ENCODE peak calls at places on chromosomes 3 and 15, in seven cellular contexts. X, I, T, G, E, W and N are unnamed samples.

GRCh38 chr3:188052229-188052965 is 101.6 kb upstream of the LPP start:
- DNase-seq in X (peak), I (peak), T (peak), G (peak), E (peak), W (peak), N (peak)

GRCh38 chr3:100969557-100969916 is 23.7 kb downstream of the ABI3BP start:
- DNase-seq in X (no peak), I (no peak), T (no peak), G (no peak), E (no peak), W (no peak), N (no peak)

GRCh38 chr3:167750273-167750971 is 14.9 kb downstream of the SERPINI1 start:
- DNase-seq in X (no peak), I (no peak), T (no peak), G (no peak), E (no peak), W (no peak), N (peak)

GRCh38 chr3:28244471-28244870 is 3.1 kb downstream of the CMC1 start:
- DNase-seq in X (peak), I (peak), T (no peak), G (no peak), E (peak), W (no peak), N (no peak)

GRCh38 chr3:104133004-104133403 is 1233.7 kb upstream of the ALCAM start:
- DNase-seq in X (no peak), I (no peak), T (no peak), G (no peak), E (no peak), W (no peak), N (no peak)

GRCh38 chr3:125443923-125444322 is 68.8 kb upstream of the ZNF148 start:
- DNase-seq in X (no peak), I (no peak), T (no peak), G (peak), E (no peak), W (no peak), N (peak)

GRCh38 chr3:56878046-56878445 is 76.3 kb upstream of the ARHGEF3 start:
- DNase-seq in X (no peak), I (no peak), T (no peak), G (no peak), E (no peak), W (no peak), N (peak)

GRCh38 chr3:126781406-126781805 is 77.4 kb downstream of the CHCHD6 start:
- DNase-seq in X (no peak), I (no peak), T (no peak), G (no peak), E (no peak), W (no peak), N (no peak)

GRCh38 chr3:16060358-16060852 is 114.1 kb upstream of the GALNT15 start:
- DNase-seq in X (no peak), I (no peak), T (peak), G (peak), E (peak), W (peak), N (peak)

GRCh38 chr3:40387001-40387894 is at the start of gene ENTPD3:
- DNase-seq in X (peak), I (no peak), T (no peak), G (peak), E (no peak), W (peak), N (no peak)

GRCh38 chr3:127979473-127979872 is 64.4 kb downstream of the KBTBD12 start:
- DNase-seq in X (no peak), I (no peak), T (no peak), G (no peak), E (no peak), W (no peak), N (no peak)

GRCh38 chr3:140441006-140441405 is 236.9 kb upstream of the TRIM42 start:
- DNase-seq in X (no peak), I (no peak), T (no peak), G (peak), E (no peak), W (peak), N (peak)

GRCh38 chr3:49745986-49746385 is 22.2 kb upstream of the GMPPB start:
- DNase-seq in X (no peak), I (no peak), T (no peak), G (peak), E (no peak), W (no peak), N (peak)

GRCh38 chr3:82000773-82001172 is 239.3 kb upstream of the GBE1 start:
- DNase-seq in X (no peak), I (no peak), T (no peak), G (no peak), E (no peak), W (no peak), N (no peak)

GRCh38 chr15:77064539-77065308 is 6.2 kb downstream of the TSPAN3 start:
- DNase-seq in X (no peak), I (no peak), T (no peak), G (peak), E (no peak), W (peak), N (peak)

GRCh38 chr3:136862611-136862951 is 573 bp downstream of the NCK1 start:
- DNase-seq in X (no peak), I (peak), T (peak), G (peak), E (peak), W (peak), N (peak)

GRCh38 chr3:138898301-138898700 is 48.6 kb downstream of the FOXL2 start:
- DNase-seq in X (no peak), I (no peak), T (no peak), G (no peak), E (no peak), W (no peak), N (peak)

GRCh38 chr3:71989165-71989564 is 204.2 kb upstream of the PROK2 start:
- DNase-seq in X (no peak), I (no peak), T (no peak), G (peak), E (no peak), W (no peak), N (peak)

DNA sequence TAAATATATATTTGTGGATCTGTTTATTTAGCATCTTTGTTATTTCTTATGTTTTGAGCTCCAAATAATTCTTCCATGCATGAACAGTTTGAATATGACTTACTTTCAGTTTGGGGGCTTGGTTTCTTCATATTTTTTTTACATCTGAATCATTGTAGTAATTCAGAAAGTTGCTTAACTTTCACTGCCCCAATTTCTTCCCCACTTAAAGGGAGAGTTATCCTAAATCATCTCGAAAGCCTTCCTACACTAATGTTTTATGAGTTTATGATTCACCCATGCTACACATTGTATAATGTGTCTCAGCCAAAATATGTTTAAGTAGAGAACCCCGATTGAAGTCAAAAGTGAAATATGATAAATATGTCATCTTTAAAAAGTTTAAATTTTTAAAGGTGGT is 47.8 kb downstream of the SPRED1 start:
- DNase-seq in X (no peak), I (no peak), T (no peak), G (no peak), E (no peak), W (no peak), N (peak)
- H3K4me3 ChIP-seq in X (no peak), I (no peak), T (no peak), G (no peak), E (no peak), W (no peak), N (no peak)

GRCh38 chr15:92714457-92715401 is 59.2 kb upstream of the FAM174B start:
- DNase-seq in X (peak), I (peak), T (peak), G (peak), E (peak), W (peak), N (peak)
- TF ChIP-seq CTCF in X (peak), I (peak), T (peak), G (peak), E (peak), W (peak), N (peak)

GRCh38 chr3:143298380-143298779 is 178.8 kb downstream of the CHST2 start:
- DNase-seq in X (no peak), I (no peak), T (no peak), G (no peak), E (no peak), W (no peak), N (no peak)

GRCh38 chr3:143291826-143292447 is 172.4 kb downstream of the CHST2 start:
- DNase-seq in X (no peak), I (peak), T (no peak), G (no peak), E (no peak), W (no peak), N (peak)

GRCh38 chr3:143298886-143299535 is 179.4 kb downstream of the CHST2 start:
- DNase-seq in X (no peak), I (no peak), T (no peak), G (no peak), E (no peak), W (no peak), N (no peak)

GRCh38 chr3:143295201-143296080 is 175.9 kb downstream of the CHST2 start:
- DNase-seq in X (no peak), I (no peak), T (no peak), G (peak), E (no peak), W (no peak), N (no peak)

GRCh38 chr3:143294183-143294582 is 174.6 kb downstream of the CHST2 start:
- DNase-seq in X (no peak), I (no peak), T (no peak), G (no peak), E (no peak), W (no peak), N (no peak)
- H3K4me3 ChIP-seq in X (no peak), I (no peak), T (no peak), G (no peak), E (no peak), W (no peak), N (no peak)

DNA sequence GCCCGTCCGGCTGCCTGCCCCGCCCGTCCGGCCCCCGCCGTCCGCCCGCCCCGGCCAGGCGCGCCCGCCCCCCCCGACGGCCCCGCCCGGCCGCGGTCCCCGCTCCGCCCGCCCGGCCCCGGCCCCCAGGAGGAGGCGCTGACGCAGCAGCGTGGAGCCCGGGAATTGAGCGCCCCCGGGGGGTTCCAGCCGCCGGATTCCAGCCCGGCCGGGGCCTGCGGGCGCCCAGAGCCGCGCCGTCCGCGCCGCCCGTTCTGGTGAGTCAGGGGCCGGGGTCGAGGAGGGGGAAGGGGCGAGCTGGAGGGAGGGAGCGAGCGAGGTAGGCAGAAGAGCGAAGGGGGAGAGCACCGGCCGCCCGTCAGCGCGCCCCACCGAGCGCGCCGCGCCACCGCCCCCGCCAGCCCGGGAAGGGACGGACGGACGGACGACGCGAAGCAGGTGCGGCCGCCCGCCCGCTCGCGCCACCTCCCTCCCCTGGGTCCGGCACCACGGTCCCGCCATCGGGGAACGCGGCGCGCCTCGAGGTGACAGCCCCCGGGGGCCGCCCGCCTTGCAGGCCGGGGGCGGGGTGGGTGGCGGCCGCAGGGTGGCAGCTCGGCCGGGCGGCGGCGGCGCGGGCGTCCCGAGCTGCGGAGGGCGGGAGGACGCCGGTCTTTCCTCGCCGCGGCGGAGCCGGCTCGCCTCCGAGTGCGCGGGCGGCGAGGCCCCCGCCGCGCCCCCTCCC is 421 bp downstream of the BAHD1 start:
- DNase-seq in X (peak), I (no peak), T (no peak), G (no peak), E (no peak), W (peak), N (no peak)
- TF ChIP-seq CTCF in X (no peak), I (no peak), T (no peak), G (no peak), E (no peak), W (peak), N (no peak)

GRCh38 chr3:116443096-116443793 is 2.0 kb downstream of the LSAMP start:
- DNase-seq in X (no peak), I (no peak), T (no peak), G (no peak), E (no peak), W (no peak), N (peak)
- H3K4me3 ChIP-seq in X (no peak), I (peak), T (no peak), G (no peak), E (no peak), W (peak), N (peak)

GRCh38 chr3:21703291-21703690 is 47.7 kb downstream of the ZNF385D start:
- DNase-seq in X (no peak), I (no peak), T (no peak), G (no peak), E (no peak), W (no peak), N (no peak)
- TF ChIP-seq CTCF in X (no peak), I (no peak), T (no peak), G (no peak), E (no peak), W (no peak), N (no peak)